ENCODE peak calls at places on chromosomes 5 and 9, in four cellular contexts. Y is posterior vena cava, R is HEK293T, U is ureter. K is an unnamed sample.

GRCh38 chr5:147752666-147753290 is 29.8 kb downstream of the JAKMIP2 start:
- DNase-seq in Y (no peak), R (no peak), U (no peak), K (no peak)

GRCh38 chr5:81397169-81397568 is 3.2 kb upstream of the ACOT12 start:
- DNase-seq in Y (no peak), R (no peak), U (no peak), K (no peak)

GRCh38 chr5:133273661-133274596 is 222.1 kb downstream of the HSPA4 start:
- DNase-seq in Y (no peak), R (peak; percentile 15), U (no peak), K (no peak)

GRCh38 chr9:115989816-115990215 is 163.8 kb upstream of the PAPPA start:
- DNase-seq in Y (no peak), R (no peak), U (no peak), K (no peak)

GRCh38 chr5:115524199-115524598 is 20.4 kb downstream of the FEM1C start:
- DNase-seq in Y (no peak), R (no peak), U (no peak), K (no peak)

GRCh38 chr9:126397056-126397455 is 70.4 kb downstream of the MVB12B start:
- DNase-seq in Y (no peak), R (peak; percentile 21), U (no peak), K (peak; percentile 82)

GRCh38 chr5:31992377-31992776 is 181.7 kb downstream of the GOLPH3 start:
- DNase-seq in Y (no peak), R (no peak), U (no peak), K (no peak)

GRCh38 chr9:135070198-135070951 is 17.1 kb upstream of the OLFM1 start:
- DNase-seq in Y (peak; percentile 47), R (no peak), U (no peak), K (no peak)

GRCh38 chr5:122183098-122183794 is 53.9 kb downstream of the ZNF474 start:
- DNase-seq in Y (peak; percentile 92), R (no peak), U (peak; percentile 68), K (no peak)

GRCh38 chr9:121871431-121872025 is 220.1 kb downstream of the DAB2IP start:
- DNase-seq in Y (no peak), R (no peak), U (no peak), K (no peak)

GRCh38 chr5:58711965-58712364 is 129.1 kb downstream of the RAB3C start:
- DNase-seq in Y (no peak), R (no peak), U (no peak), K (no peak)

GRCh38 chr5:148976569-148977321 is 86.1 kb downstream of the SH3TC2 start:
- DNase-seq in Y (no peak), R (no peak), U (no peak), K (no peak)

GRCh38 chr9:130183133-130183762 is 11.0 kb downstream of the NCS1 start:
- DNase-seq in Y (peak; percentile 85), R (no peak), U (no peak), K (no peak)

GRCh38 chr5:16812911-16813310 is 123.2 kb downstream of the MYO10 start:
- DNase-seq in Y (no peak), R (no peak), U (no peak), K (no peak)

GRCh38 chr9:120482424-120483186 is 97.4 kb downstream of the CDK5RAP2 start:
- DNase-seq in Y (no peak), R (no peak), U (no peak), K (no peak)

GRCh38 chr5:109703827-109704226 is 14.1 kb downstream of the MAN2A1 start:
- DNase-seq in Y (no peak), R (no peak), U (no peak), K (no peak)

GRCh38 chr9:107390806-107391205 is 98.8 kb downstream of the KLF4 start:
- DNase-seq in Y (no peak), R (no peak), U (no peak), K (no peak)

GRCh38 chr5:75322066-75322465 is 15.0 kb upstream of the HMGCR start:
- DNase-seq in Y (no peak), R (no peak), U (no peak), K (no peak)

GRCh38 chr9:81717747-81718077 is 28.4 kb upstream of the TLE1 start:
- DNase-seq in Y (no peak), R (no peak), U (no peak), K (no peak)

GRCh38 chr9:86413966-86414880 is 60.0 kb upstream of the TUT7 start:
- DNase-seq in Y (no peak), R (peak; percentile 34), U (no peak), K (no peak)

GRCh38 chr9:122228191-122228905 is 409 bp downstream of the LHX6 start:
- DNase-seq in Y (no peak), R (peak; percentile 51), U (no peak), K (no peak)

GRCh38 chr5:173395257-173395932 is 67.2 kb upstream of the STC2 start:
- DNase-seq in Y (no peak), R (no peak), U (no peak), K (no peak)

GRCh38 chr5:82793808-82794419 is 283.3 kb downstream of the TMEM167A start:
- DNase-seq in Y (no peak), R (peak; percentile 33), U (no peak), K (peak; percentile 71)

GRCh38 chr9:88747768-88748167 is 212.8 kb downstream of the NXNL2 start:
- DNase-seq in Y (no peak), R (peak; percentile 33), U (no peak), K (no peak)

GRCh38 chr5:61055434-61056006 is 106.7 kb downstream of the SMIM15 start:
- DNase-seq in Y (no peak), R (peak; percentile 35), U (no peak), K (no peak)

GRCh38 chr5:766666-767431 is 17.7 kb downstream of the ZDHHC11B start:
- DNase-seq in Y (peak; percentile 87), R (no peak), U (no peak), K (no peak)

GRCh38 chr9:18564018-18564880 is 90.3 kb downstream of the ADAMTSL1 start:
- DNase-seq in Y (no peak), R (no peak), U (no peak), K (no peak)

GRCh38 chr9:17453751-17454150 is 125.1 kb upstream of the SH3GL2 start:
- DNase-seq in Y (no peak), R (no peak), U (no peak), K (no peak)

GRCh38 chr5:98791928-98792580 is 18.6 kb downstream of the RGMB start:
- DNase-seq in Y (no peak), R (no peak), U (no peak), K (no peak)

GRCh38 chr5:36090033-36090432 is 23.4 kb upstream of the UGT3A2 start:
- DNase-seq in Y (no peak), R (peak; percentile 16), U (no peak), K (no peak)

GRCh38 chr9:115938479-115938878 is 215.1 kb upstream of the PAPPA start:
- DNase-seq in Y (no peak), R (no peak), U (no peak), K (no peak)

GRCh38 chr5:95178046-95178651 is 106.7 kb downstream of the MCTP1 start:
- DNase-seq in Y (no peak), R (peak; percentile 55), U (no peak), K (no peak)

GRCh38 chr9:18386091-18386490 is 87.9 kb upstream of the ADAMTSL1 start:
- DNase-seq in Y (no peak), R (no peak), U (no peak), K (no peak)

GRCh38 chr5:447501-447900 is 4.5 kb downstream of the EXOC3 start:
- DNase-seq in Y (peak; percentile 79), R (no peak), U (no peak), K (no peak)

GRCh38 chr5:96873469-96873868 is 2.8 kb upstream of the ERAP2 start:
- DNase-seq in Y (no peak), R (no peak), U (no peak), K (no peak)

GRCh38 chr9:68750179-68750685 is 45.2 kb downstream of the PIP5K1B start:
- DNase-seq in Y (no peak), R (no peak), U (no peak), K (no peak)